ENCODE peak calls at places on chromosome 7, in five cellular contexts. H, K, O, X and S are unnamed samples.
A peak's percentile ranks its signal among the peaks of the same experiment; 100 is the strongest.

GRCh38 chr7:120741371-120742042 is 116.4 kb downstream of the TSPAN12 start:
- DNase-seq in H (no peak), K (no peak), O (no peak), X (no peak), S (no peak)

GRCh38 chr7:40315277-40315676 is 180.5 kb downstream of the SUGCT start:
- DNase-seq in H (no peak), K (peak; percentile 34), O (no peak), X (no peak), S (no peak)

GRCh38 chr7:13042605-13043236 is 355.3 kb downstream of the ARL4A start:
- DNase-seq in H (peak; percentile 56), K (peak; percentile 42), O (no peak), X (no peak), S (no peak)

GRCh38 chr7:17971392-17971791 is 31.1 kb upstream of the SNX13 start:
- DNase-seq in H (no peak), K (peak; percentile 33), O (no peak), X (no peak), S (no peak)

GRCh38 chr7:138608292-138608691 is 92.9 kb downstream of the SVOPL start:
- DNase-seq in H (no peak), K (peak; percentile 44), O (no peak), X (no peak), S (no peak)

GRCh38 chr7:138752568-138753518 is 45.0 kb upstream of the TMEM213 start:
- DNase-seq in H (peak; percentile 93), K (peak; percentile 3), O (no peak), X (peak; percentile 8), S (peak; percentile 83)

GRCh38 chr7:139109188-139109982 is at the start of gene ZC3HAV1:
- DNase-seq in H (peak; percentile 50), K (peak; percentile 86), O (peak; percentile 87), X (peak; percentile 84), S (peak; percentile 91)

GRCh38 chr7:147419001-147419400 is 1171.6 kb upstream of the C7orf33 start:
- DNase-seq in H (no peak), K (peak; percentile 19), O (no peak), X (no peak), S (no peak)

GRCh38 chr7:123600876-123601275 is 745 bp upstream of the ASB15 start:
- DNase-seq in H (no peak), K (no peak), O (no peak), X (no peak), S (no peak)

GRCh38 chr7:25288536-25289283 is 60.4 kb upstream of the NPVF start:
- DNase-seq in H (no peak), K (no peak), O (no peak), X (no peak), S (no peak)

GRCh38 chr7:108875139-108875538 is 305.5 kb downstream of the DNAJB9 start:
- DNase-seq in H (peak; percentile 15), K (peak; percentile 8), O (no peak), X (no peak), S (no peak)

GRCh38 chr7:2878306-2878705 is 34.2 kb upstream of the GNA12 start:
- DNase-seq in H (no peak), K (no peak), O (no peak), X (no peak), S (no peak)

GRCh38 chr7:98984126-98984525 is 105.8 kb downstream of the TRRAP start:
- DNase-seq in H (no peak), K (no peak), O (no peak), X (no peak), S (no peak)

GRCh38 chr7:3899559-3899991 is 598.5 kb downstream of the SDK1 start:
- DNase-seq in H (no peak), K (no peak), O (no peak), X (no peak), S (no peak)

GRCh38 chr7:15685358-15686181 is 913 bp downstream of the MEOX2 start:
- DNase-seq in H (no peak), K (peak; percentile 34), O (peak; percentile 58), X (peak; percentile 58), S (no peak)

GRCh38 chr7:142298009-142298408 is 40.2 kb upstream of the PRSS58 start:
- DNase-seq in H (peak; percentile 31), K (no peak), O (no peak), X (no peak), S (no peak)

GRCh38 chr7:134777908-134778580 is 1.4 kb upstream of the CALD1 start:
- DNase-seq in H (no peak), K (no peak), O (no peak), X (peak; percentile 8), S (no peak)

GRCh38 chr7:134779741-134780065 is 269 bp downstream of the CALD1 start:
- DNase-seq in H (no peak), K (no peak), O (no peak), X (no peak), S (no peak)

GRCh38 chr7:134780166-134780853 is 876 bp downstream of the CALD1 start:
- DNase-seq in H (no peak), K (no peak), O (no peak), X (peak; percentile 5), S (no peak)

GRCh38 chr7:134777470-134777869 is 2.0 kb upstream of the CALD1 start:
- DNase-seq in H (no peak), K (peak; percentile 62), O (no peak), X (peak; percentile 7), S (no peak)

DNA sequence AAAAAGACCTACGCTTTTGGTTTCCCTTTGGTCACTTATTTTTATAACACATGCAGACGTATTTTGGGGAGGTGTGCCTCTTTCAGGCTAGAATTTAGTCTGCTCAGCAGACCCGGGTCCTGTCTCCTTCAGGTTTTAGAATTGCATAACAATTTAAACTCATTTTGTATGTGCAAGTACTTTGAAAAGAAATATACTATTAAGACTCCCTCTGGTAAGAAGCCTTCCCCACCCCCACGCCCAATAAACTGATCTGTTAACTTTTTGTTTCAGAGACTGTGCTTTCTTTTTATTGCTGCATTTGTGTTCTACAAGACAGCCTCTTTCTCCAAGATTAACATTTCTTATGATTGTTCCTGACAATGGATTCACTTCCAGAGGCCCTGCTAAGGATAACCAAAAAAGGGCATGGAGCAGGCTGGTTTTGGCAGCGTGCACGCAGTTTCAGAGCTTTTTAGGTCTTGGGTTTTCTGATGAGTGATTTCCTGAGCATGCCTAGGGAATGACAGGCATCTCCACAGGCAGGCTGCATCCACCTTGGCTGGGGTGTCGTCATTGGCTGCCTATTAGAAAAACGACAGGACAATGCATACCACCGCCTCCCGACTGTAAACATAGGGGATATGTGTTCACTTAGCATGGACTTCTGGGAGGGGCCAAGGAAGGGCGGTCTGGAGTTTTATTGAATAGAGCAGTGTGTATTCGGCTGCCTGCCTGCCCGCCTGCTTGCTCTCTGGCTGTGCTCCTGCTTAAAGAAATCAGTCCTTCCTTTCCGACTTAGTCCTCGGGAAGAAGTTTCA is at the start of gene CALD1:
- DNase-seq in H (peak; percentile 26), K (peak; percentile 99), O (peak; percentile 76), X (peak; percentile 76), S (peak; percentile 52)
- TF ChIP-seq POLR2A in H (no peak), K (peak; percentile 98), O (peak; percentile 36), X (no peak), S (no peak)

GRCh38 chr7:107528461-107528860 is 35.3 kb downstream of the COG5 start:
- DNase-seq in H (no peak), K (peak; percentile 82), O (no peak), X (no peak), S (no peak)
- H3K27ac ChIP-seq in H (no peak overlapping the region), K (no peak overlapping the region), O (no peak overlapping the region), X (no peak overlapping the region), S (no peak overlapping the region)

DNA sequence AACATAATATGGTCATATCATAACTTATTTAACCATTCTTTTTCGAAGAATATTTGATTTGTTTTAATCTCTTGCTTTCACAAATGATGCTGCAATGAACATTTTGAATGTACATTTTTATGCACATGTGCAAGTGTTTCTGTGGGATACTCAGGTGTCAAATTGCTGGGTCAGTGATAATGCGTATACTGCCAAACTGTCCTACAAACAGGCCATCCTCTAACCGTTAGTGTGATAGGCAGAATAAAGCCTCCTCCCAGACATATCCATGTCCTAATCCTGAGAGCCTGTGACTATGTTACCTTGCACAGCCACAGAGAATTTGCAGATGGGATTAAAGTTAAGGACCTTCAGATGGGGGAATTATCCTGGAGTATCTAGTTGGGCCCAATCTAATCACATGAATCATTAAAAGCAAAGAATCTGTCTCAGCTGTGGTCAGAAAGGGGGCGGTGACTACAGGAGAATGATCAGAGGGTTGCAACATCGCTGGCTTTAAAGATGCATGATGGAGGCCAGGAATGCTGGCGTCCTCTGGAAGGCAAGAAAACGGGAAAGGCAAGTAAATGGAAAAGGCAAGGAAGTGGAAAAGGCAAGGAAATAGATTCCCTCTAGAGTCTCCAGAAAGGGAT is 46.7 kb downstream of the FZD1 start:
- DNase-seq in H (no peak), K (peak; percentile 52), O (no peak), X (peak; percentile 68), S (no peak)
- H3K4me3 ChIP-seq in H (no peak overlapping the region), K (no peak overlapping the region), O (no peak overlapping the region), X (no peak overlapping the region), S (no peak overlapping the region)

GRCh38 chr7:75565129-75565528 is 73.0 kb downstream of the SPDYE5 start:
- DNase-seq in H (no peak), K (peak; percentile 93), O (no peak), X (peak; percentile 61), S (peak; percentile 64)
- TF ChIP-seq POLR2A in H (no peak), K (no peak), O (no peak), X (no peak), S (no peak)

GRCh38 chr7:27115161-27116018 is 12.9 kb upstream of the HOXA2 start:
- DNase-seq in H (peak; percentile 96), K (peak; percentile 92), O (no peak), X (no peak), S (no peak)
- H3K27ac ChIP-seq in H (peak overlapping the region; percentile 87), K (peak overlapping the region; percentile 89), O (no peak overlapping the region), X (peak overlapping the region; percentile 52), S (peak overlapping the region; percentile 83)

GRCh38 chr7:88254721-88255120 is 34.9 kb upstream of the SRI start:
- DNase-seq in H (peak; percentile 36), K (no peak), O (no peak), X (no peak), S (no peak)
- H3K4me3 ChIP-seq in H (no peak overlapping the region), K (no peak overlapping the region), O (no peak overlapping the region), X (no peak overlapping the region), S (no peak overlapping the region)

GRCh38 chr7:967361-968082 is 7.8 kb downstream of the COX19 start:
- DNase-seq in H (no peak), K (no peak), O (no peak), X (no peak), S (no peak)
- TF ChIP-seq POLR2A in H (no peak), K (no peak), O (no peak), X (no peak), S (no peak)

DNA sequence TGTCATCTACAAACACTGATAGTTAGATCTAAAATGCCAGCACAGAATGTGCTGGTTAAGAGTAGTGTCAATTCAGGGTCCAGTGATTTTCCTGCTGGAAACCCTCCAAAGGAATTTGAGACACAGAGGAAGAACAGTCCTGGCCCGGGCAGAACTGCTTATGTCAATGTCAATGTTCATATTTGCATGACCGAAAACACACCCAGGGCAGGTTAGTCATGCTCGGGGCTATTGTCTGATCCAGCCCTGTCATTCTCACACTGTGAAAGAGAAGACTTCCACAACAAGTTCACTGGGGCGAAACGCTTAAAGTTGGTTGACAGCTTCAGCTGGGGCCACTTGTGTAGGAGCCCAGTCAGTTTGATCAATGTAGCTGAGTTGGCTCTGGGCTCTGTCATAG is 139.3 kb downstream of the C1GALT1 start:
- DNase-seq in H (no peak), K (no peak), O (no peak), X (no peak), S (peak; percentile 2)
- H3K27ac ChIP-seq in H (no peak overlapping the region), K (no peak overlapping the region), O (no peak overlapping the region), X (no peak overlapping the region), S (no peak overlapping the region)

GRCh38 chr7:56053379-56053778 is 1.8 kb downstream of the CCT6A start:
- DNase-seq in H (no peak), K (no peak), O (no peak), X (no peak), S (no peak)
- H3K4me3 ChIP-seq in H (peak overlapping the region; percentile 98), K (no peak overlapping the region), O (no peak overlapping the region), X (no peak overlapping the region), S (no peak overlapping the region)